ENCODE peak calls at places on chromosomes 12 and 14, in ten cellular contexts. Z is stimulated activated CD4-positive, alpha-beta T cell treated with anti-CD3 and anti-CD28 coated beads, TNF-alpha, amount 100 ng/mL, for 1 hour; T is mucosa of gallbladder; D is activated T-helper 1 cell treated with Interleukin-2 at 50 U/mL for 16 hours; O is HEK293T; V is NCI-H1105; E is CD4-positive, CD25-positive, alpha-beta regulatory T cell; N is chondrocyte; B is A549; U is Panc1. P is an unnamed sample.

GRCh38 chr12:4734625-4735196 is 14.5 kb downstream of the GALNT8 start:
- DNase-seq in U (no peak), O (no peak), N (no peak), B (no peak), V (no peak), D (no peak), E (no peak), Z (no peak), T (no peak), P (no peak)

GRCh38 chr14:98853063-98853729 is 418.8 kb downstream of the BCL11B start:
- DNase-seq in O (no peak), B (no peak), T (no peak), E (no peak), V (no peak), D (no peak), Z (no peak), N (no peak), U (no peak), P (no peak)

GRCh38 chr14:89911018-89911919 is 43.3 kb downstream of the EFCAB11 start:
- DNase-seq in T (peak; percentile 47), U (no peak), B (peak; percentile 60), V (peak; percentile 2), E (no peak), N (no peak), Z (no peak), D (no peak), O (no peak), P (no peak)

GRCh38 chr12:39275846-39276245 is 167.1 kb downstream of the KIF21A start:
- DNase-seq in O (no peak), B (no peak), N (no peak), Z (no peak), E (no peak), U (no peak), D (no peak), T (no peak), V (no peak), P (no peak)

GRCh38 chr12:132834181-132834711 is 5.6 kb upstream of the GOLGA3 start:
- DNase-seq in Z (no peak), T (no peak), D (no peak), N (no peak), U (no peak), V (no peak), O (no peak), B (no peak), E (no peak), P (no peak)

GRCh38 chr12:120668797-120669054 is 18.2 kb upstream of the MLEC start:
- DNase-seq in E (no peak), N (no peak), Z (no peak), U (no peak), T (no peak), V (no peak), B (no peak), D (no peak), O (no peak), P (no peak)

GRCh38 chr12:31965090-31965489 is 5.9 kb downstream of the RESF1 start:
- DNase-seq in N (no peak), T (no peak), V (no peak), B (no peak), Z (no peak), O (no peak), E (no peak), D (no peak), U (no peak), P (no peak)

GRCh38 chr12:59500915-59501314 is 94.9 kb upstream of the SLC16A7 start:
- DNase-seq in V (no peak), B (no peak), O (no peak), N (no peak), T (peak; percentile 19), D (no peak), Z (no peak), U (no peak), E (no peak), P (no peak)

GRCh38 chr12:132308311-132309161 is 20.9 kb downstream of the GALNT9 start:
- DNase-seq in V (no peak), U (no peak), N (peak; percentile 86), E (no peak), Z (no peak), D (no peak), B (no peak), O (no peak), T (no peak), P (no peak)

GRCh38 chr14:103731916-103732867 is 16.6 kb downstream of the ZFYVE21 start:
- DNase-seq in O (no peak), D (no peak), N (peak; percentile 88), V (no peak), E (no peak), U (no peak), T (no peak), B (no peak), Z (no peak), P (no peak)

P was measured in suprapubic skin.